ENCODE peak calls at places on chromosome 4, in ten cellular contexts. C is thyroid gland, H is adrenal gland, P is tibial nerve, T is transverse colon, A is heart left ventricle, B is ovary, U is breast epithelium, Y is gastrocnemius medialis, F is esophagus squamous epithelium. W is an unnamed sample.

GRCh38 chr4:102665527-102665926 is 95.2 kb downstream of the MANBA start:
- DNase-seq in C (no peak), H (no peak), P (no peak), T (no peak), A (no peak), B (no peak), U (no peak), Y (no peak), F (no peak), W (no peak)

GRCh38 chr4:113026556-113026955 is 22.9 kb upstream of the ANK2 start:
- DNase-seq in C (no peak), H (no peak), P (no peak), T (no peak), A (no peak), B (no peak), U (no peak), Y (no peak), F (no peak), W (no peak)

GRCh38 chr4:20890752-20891151 is 190.5 kb downstream of the PACRGL start:
- DNase-seq in C (no peak), H (no peak), P (no peak), T (no peak), A (no peak), B (no peak), U (no peak), Y (no peak), F (no peak), W (no peak)

GRCh38 chr4:38678078-38678477 is 14.1 kb downstream of the KLF3 start:
- DNase-seq in C (no peak), H (no peak), P (peak; percentile 42), T (no peak), A (no peak), B (no peak), U (no peak), Y (no peak), F (no peak), W (no peak)

GRCh38 chr4:120156115-120156718 is 89.6 kb upstream of the MAD2L1 start:
- DNase-seq in C (no peak), H (no peak), P (peak; percentile 31), T (no peak), A (no peak), B (no peak), U (no peak), Y (no peak), F (no peak), W (peak; percentile 23)

GRCh38 chr4:20723019-20723418 is 22.8 kb downstream of the PACRGL start:
- DNase-seq in C (no peak), H (no peak), P (no peak), T (no peak), A (no peak), B (no peak), U (no peak), Y (no peak), F (no peak), W (no peak)

GRCh38 chr4:173805884-173806283 is 275.9 kb upstream of the HAND2 start:
- DNase-seq in C (no peak), H (no peak), P (no peak), T (no peak), A (no peak), B (no peak), U (no peak), Y (no peak), F (no peak), W (no peak)

GRCh38 chr4:41934813-41935651 is at the start of gene TMEM33:
- DNase-seq in C (peak; percentile 85), H (peak; percentile 85), P (peak; percentile 84), T (peak; percentile 90), A (peak; percentile 87), B (peak; percentile 87), U (peak; percentile 76), Y (peak; percentile 84), F (peak; percentile 18), W (peak; percentile 93)

GRCh38 chr4:15948826-15949225 is 10.3 kb upstream of the FGFBP1 start:
- DNase-seq in C (no peak), H (no peak), P (no peak), T (no peak), A (no peak), B (no peak), U (no peak), Y (no peak), F (no peak), W (no peak)

GRCh38 chr4:174674305-174674840 is 152.1 kb upstream of the HPGD start:
- DNase-seq in C (no peak), H (no peak), P (no peak), T (no peak), A (no peak), B (no peak), U (no peak), Y (no peak), F (no peak), W (no peak)

GRCh38 chr4:19327364-19327763 is 924.3 kb upstream of the SLIT2 start:
- DNase-seq in C (no peak), H (no peak), P (no peak), T (no peak), A (no peak), B (no peak), U (no peak), Y (no peak), F (no peak), W (no peak)

GRCh38 chr4:91989914-91990313 is 313.9 kb upstream of the GRID2 start:
- DNase-seq in C (no peak), H (no peak), P (no peak), T (no peak), A (no peak), B (no peak), U (no peak), Y (no peak), F (no peak), W (no peak)

GRCh38 chr4:91984466-91984865 is 319.3 kb upstream of the GRID2 start:
- DNase-seq in C (no peak), H (no peak), P (no peak), T (no peak), A (no peak), B (no peak), U (no peak), Y (no peak), F (no peak), W (no peak)
- H3K27ac ChIP-seq in C (no peak overlapping the region), H (no peak overlapping the region), P (no peak overlapping the region), T (no peak overlapping the region), A (no peak overlapping the region), B (no peak overlapping the region), U (no peak overlapping the region), Y (no peak overlapping the region), F (no peak overlapping the region), W (no peak overlapping the region)

GRCh38 chr4:82376109-82376508 is 2.3 kb upstream of the HNRNPD start:
- DNase-seq in C (no peak), H (no peak), P (no peak), T (no peak), A (no peak), B (no peak), U (no peak), Y (no peak), F (no peak), W (no peak)

GRCh38 chr4:82373816-82374740 is at the start of gene HNRNPD:
- DNase-seq in C (peak; percentile 99), H (peak; percentile 99), P (peak; percentile 94), T (peak; percentile 98), A (peak; percentile 98), B (peak; percentile 98), U (peak; percentile 98), Y (peak; percentile 99), F (peak; percentile 94), W (peak; percentile 99)

GRCh38 chr4:82372874-82373815 is 646 bp downstream of the HNRNPD start:
- DNase-seq in C (peak; percentile 85), H (peak; percentile 77), P (peak; percentile 71), T (peak; percentile 85), A (peak; percentile 81), B (peak; percentile 80), U (peak; percentile 72), Y (peak; percentile 75), F (peak; percentile 3), W (peak; percentile 88)

GRCh38 chr4:82371398-82371972 is 2.3 kb downstream of the HNRNPD start:
- DNase-seq in C (no peak), H (no peak), P (no peak), T (no peak), A (no peak), B (no peak), U (no peak), Y (no peak), F (no peak), W (no peak)

DNA sequence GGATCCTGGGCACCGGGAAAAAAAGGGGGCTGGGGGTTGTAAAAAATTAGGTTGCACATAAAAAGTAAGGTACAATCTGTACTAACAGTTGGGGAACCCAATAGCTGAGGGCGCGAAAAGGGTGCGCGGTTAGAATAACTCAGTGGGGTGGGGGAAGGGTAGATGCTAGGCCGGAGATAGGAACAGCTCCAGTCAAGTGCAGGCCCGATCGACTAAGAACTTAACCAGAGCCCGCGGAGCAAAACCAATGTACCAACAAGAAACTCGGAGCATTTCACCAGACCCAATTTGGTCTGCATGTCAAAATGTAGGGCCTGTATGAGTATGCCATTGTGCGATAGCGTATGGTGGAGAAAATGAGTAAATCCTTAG is 1.3 kb downstream of the HNRNPD start:
- DNase-seq in C (peak; percentile 57), H (peak; percentile 45), P (peak; percentile 47), T (peak; percentile 55), A (peak; percentile 31), B (no peak), U (peak; percentile 30), Y (peak; percentile 43), F (no peak), W (peak; percentile 73)
- H3K4me1 ChIP-seq in C (peaks cover 30% of the 10 kb centered on the region), H (peaks cover 28% of the 10 kb centered on the region), P (peaks cover 67% of the 10 kb centered on the region), T (peaks cover 42% of the 10 kb centered on the region), A (peaks cover 29% of the 10 kb centered on the region), B (peaks cover 12% of the 10 kb centered on the region), U (no peaks in the 10 kb centered on the region), Y (peaks cover 57% of the 10 kb centered on the region), F (peaks cover 49% of the 10 kb centered on the region), W (peaks cover 29% of the 10 kb centered on the region)

GRCh38 chr4:56435748-56436442 is at the start of gene PAICS:
- DNase-seq in C (peak; percentile 94), H (peak; percentile 94), P (peak; percentile 79), T (peak; percentile 95), A (peak; percentile 93), B (peak; percentile 97), U (peak; percentile 82), Y (peak; percentile 86), F (peak; percentile 75), W (peak; percentile 96)
- TF ChIP-seq POLR2A in C (no peak), H (peak; percentile 78), P (no peak), T (peak; percentile 64), A (no peak), B (peak; percentile 64), U (no peak), Y (peak; percentile 48), F (no peak), W (no peak)

DNA sequence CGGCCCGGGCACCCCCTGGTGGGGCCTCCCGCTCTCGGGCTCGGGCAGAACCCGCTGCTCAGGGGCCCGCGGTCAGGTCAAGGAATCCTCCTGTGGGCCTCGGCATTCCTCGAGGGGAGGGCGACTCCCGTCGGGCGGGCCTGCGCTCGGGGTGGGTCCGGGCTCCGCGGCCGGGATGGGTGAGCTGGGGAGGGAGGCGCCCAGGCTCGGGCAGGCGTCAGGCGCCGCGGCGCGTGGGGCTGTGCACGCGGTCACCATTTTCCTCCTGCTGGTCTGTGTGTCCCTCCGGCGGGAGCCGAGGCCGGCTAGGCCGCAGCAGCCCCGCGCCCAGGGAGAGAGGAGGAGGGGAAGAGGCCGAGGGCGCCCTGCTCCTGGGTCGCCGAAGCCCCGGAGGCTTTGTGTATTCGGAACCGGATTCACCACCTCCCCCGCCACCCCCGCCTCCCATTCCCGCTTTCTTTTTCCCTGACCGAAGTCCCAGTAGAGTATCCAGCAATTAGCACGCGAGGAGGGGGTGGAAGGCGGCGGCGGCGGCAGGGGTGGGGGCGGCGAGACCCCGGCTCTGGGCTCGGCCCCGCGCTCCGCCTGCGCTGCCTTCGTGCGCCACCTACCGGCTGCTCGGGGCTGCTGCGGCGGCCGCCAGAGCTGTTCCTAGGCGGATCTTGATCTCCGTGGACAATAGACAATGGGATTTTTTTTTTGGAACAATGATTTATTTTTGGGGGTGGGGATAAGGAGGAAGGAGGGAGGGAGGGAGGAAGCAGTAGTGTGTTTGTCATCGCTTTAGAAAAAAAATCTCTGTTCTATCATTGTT is 99.0 kb upstream of the MAML3 start:
- DNase-seq in C (peak; percentile 74), H (peak; percentile 78), P (peak; percentile 64), T (peak; percentile 78), A (peak; percentile 76), B (peak; percentile 89), U (peak; percentile 58), Y (peak; percentile 39), F (no peak), W (peak; percentile 85)
- H3K27ac ChIP-seq in C (peak overlapping the region; percentile 97), H (peak overlapping the region; percentile 92), P (peak overlapping the region; percentile 84), T (peak overlapping the region; percentile 94), A (peak overlapping the region; percentile 93), B (peak overlapping the region; percentile 94), U (peak overlapping the region; percentile 96), Y (peak overlapping the region; percentile 76), F (peak overlapping the region; percentile 93), W (peak overlapping the region; percentile 92)